ENCODE peak calls at places on chromosomes 4 and X, in six cellular contexts. Q, Z, S, G, R and V are unnamed samples. For H3K4me1 and H3K27me3, the result is how much of the 10 kb centered on the place peaks cover.

GRCh38 chrX:33339219-33339618 is 127.9 kb upstream of the DMD start:
- DNase-seq in Q (no peak), Z (peak), S (no peak), G (peak), R (no peak), V (peak)

GRCh38 chr4:165384608-165385007 is 5.8 kb downstream of the CPE start:
- DNase-seq in Q (no peak), Z (no peak), S (no peak), G (peak), R (no peak), V (peak)

GRCh38 chr4:120685756-120686278 is 236.7 kb downstream of the PRDM5 start:
- DNase-seq in Q (no peak), Z (no peak), S (no peak), G (peak), R (no peak), V (no peak)

GRCh38 chr4:136900706-136901105 is 631.6 kb downstream of the PCDH18 start:
- DNase-seq in Q (no peak), Z (no peak), S (no peak), G (peak), R (no peak), V (peak)

GRCh38 chrX:2903366-2903765 is 25.8 kb downstream of the ARSD start:
- DNase-seq in Q (no peak), Z (no peak), S (no peak), G (no peak), R (no peak), V (no peak)

GRCh38 chrX:110284159-110284558 is 33.7 kb downstream of the AMMECR1 start:
- DNase-seq in Q (no peak), Z (peak), S (no peak), G (peak), R (no peak), V (peak)

GRCh38 chr4:141759796-141760425 is 123.5 kb downstream of the IL15 start:
- DNase-seq in Q (no peak), Z (peak), S (no peak), G (peak), R (no peak), V (peak)

GRCh38 chrX:153900806-153901752 is 3.4 kb upstream of the AVPR2 start:
- DNase-seq in Q (no peak), Z (peak), S (peak), G (peak), R (peak), V (peak)

GRCh38 chr4:31071807-31072486 is 351.8 kb downstream of the PCDH7 start:
- DNase-seq in Q (no peak), Z (no peak), S (no peak), G (peak), R (no peak), V (peak)

GRCh38 chr4:85884251-85884650 is 409.3 kb downstream of the ARHGAP24 start:
- DNase-seq in Q (no peak), Z (no peak), S (no peak), G (no peak), R (no peak), V (no peak)

GRCh38 chrX:37986893-37987292 is 19.5 kb upstream of the SYTL5 start:
- DNase-seq in Q (no peak), Z (no peak), S (no peak), G (peak), R (no peak), V (no peak)

GRCh38 chr4:110091426-110091825 is 107.0 kb downstream of the ELOVL6 start:
- DNase-seq in Q (no peak), Z (peak), S (no peak), G (peak), R (no peak), V (peak)

GRCh38 chr4:110084154-110084553 is 114.3 kb downstream of the ELOVL6 start:
- DNase-seq in Q (no peak), Z (no peak), S (no peak), G (no peak), R (no peak), V (no peak)

GRCh38 chr4:110085131-110085530 is 113.3 kb downstream of the ELOVL6 start:
- DNase-seq in Q (no peak), Z (peak), S (no peak), G (peak), R (no peak), V (no peak)

GRCh38 chr4:110088670-110089069 is 109.7 kb downstream of the ELOVL6 start:
- DNase-seq in Q (no peak), Z (peak), S (no peak), G (peak), R (no peak), V (no peak)

GRCh38 chr4:110087116-110087708 is 111.2 kb downstream of the ELOVL6 start:
- DNase-seq in Q (no peak), Z (peak), S (no peak), G (peak), R (no peak), V (peak)
- H3K4me1 ChIP-seq in Q (under half), Z (half or more), S (under half), G (under half), R (under half), V (half or more)

GRCh38 chr4:7306021-7306420 is 113.7 kb downstream of the SORCS2 start:
- DNase-seq in Q (no peak), Z (no peak), S (no peak), G (no peak), R (no peak), V (no peak)

GRCh38 chr4:7306986-7307385 is 114.6 kb downstream of the SORCS2 start:
- DNase-seq in Q (no peak), Z (no peak), S (no peak), G (no peak), R (no peak), V (no peak)

GRCh38 chr4:7309176-7309575 is 116.8 kb downstream of the SORCS2 start:
- DNase-seq in Q (no peak), Z (no peak), S (no peak), G (no peak), R (no peak), V (no peak)

GRCh38 chr4:7306566-7306965 is 114.2 kb downstream of the SORCS2 start:
- DNase-seq in Q (no peak), Z (no peak), S (no peak), G (no peak), R (no peak), V (no peak)

DNA sequence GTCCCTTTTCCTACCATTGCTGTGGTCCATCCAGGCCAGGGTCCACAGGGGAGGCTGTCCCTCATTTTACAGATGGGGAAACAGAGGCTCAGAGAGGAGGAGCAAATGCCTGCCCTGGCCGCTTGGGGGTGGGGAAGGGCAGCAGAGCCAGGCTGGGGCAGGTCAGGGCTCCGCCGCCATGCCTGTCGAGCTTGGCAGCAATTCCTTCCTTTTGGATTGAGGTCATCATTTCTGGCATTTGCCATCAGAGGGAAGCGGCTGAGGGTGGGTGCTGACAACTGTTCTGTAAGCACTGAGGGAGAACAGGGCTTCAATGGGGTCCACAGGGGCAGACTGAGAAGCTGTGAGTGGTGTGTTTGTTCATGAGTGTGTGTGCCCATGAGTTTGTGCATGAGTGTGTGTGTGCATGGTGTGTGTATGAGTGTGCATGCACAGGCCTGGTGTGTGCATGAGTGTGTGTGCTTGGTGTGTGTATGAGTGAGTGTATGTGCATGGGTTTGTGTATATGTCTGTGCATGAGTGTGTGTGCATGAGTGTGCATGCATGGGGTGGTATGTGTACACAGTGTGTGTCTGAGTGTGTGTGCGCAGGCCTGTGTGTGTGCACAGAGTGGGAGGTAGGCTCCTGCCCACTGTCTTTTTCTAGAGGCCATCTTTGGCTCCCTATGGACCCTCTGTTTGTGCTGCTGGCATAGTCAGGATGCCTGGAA is 115.2 kb downstream of the SORCS2 start:
- DNase-seq in Q (no peak), Z (no peak), S (no peak), G (no peak), R (no peak), V (no peak)
- H3K27me3 ChIP-seq in Q (under half), Z (under half), S (under half), G (under half), R (under half), V (under half)

DNA sequence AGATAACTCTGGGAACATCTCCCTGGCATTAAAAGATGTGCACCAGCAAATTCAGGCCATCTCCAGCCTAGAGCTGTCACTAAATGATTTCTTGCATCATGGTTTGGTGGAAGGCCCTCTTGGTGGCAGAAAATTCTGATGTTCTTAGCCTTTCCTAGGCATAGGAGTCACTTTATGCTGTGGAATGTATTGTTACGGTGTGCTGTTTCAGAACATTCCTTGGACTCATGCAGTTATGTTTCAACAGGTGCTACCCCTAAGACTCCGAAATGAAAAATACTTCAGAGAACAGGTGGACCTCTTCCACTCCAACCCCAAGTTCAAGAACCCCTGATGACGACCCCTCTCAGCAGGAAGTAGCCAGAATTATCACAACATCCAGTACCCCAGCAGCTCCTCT is 20.3 kb upstream of the PAPSS1 start:
- DNase-seq in Q (no peak), Z (no peak), S (no peak), G (peak), R (no peak), V (peak)
- TF ChIP-seq CTCF in Q (no peak), Z (peak), S (no peak), G (peak), R (no peak), V (peak)

DNA sequence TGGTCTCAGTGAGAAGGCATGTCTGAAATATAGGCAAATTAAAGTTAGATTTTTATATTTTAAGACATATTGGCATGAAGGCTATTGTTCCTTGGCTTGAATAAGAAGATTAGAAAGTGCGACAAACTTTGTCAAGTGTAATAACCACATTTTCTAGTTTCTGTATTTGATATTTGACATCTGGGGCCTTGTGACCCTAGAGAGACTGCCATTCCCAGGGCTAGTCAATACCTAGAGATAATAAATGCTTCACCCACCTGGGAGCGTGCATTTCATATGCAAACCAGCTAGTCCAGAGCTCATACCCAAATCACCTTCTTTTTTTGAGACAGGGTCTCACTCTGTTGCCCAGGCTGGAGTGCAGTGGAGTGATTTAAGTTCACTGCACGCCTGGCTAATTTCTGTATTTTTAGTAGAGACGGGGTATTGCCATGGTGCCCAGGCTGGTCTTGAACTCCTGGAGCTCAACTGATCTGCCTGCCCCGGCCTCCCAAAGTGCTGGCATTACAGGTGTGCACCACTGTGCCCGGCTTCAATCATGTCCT is 62.6 kb downstream of the COQ2 start:
- DNase-seq in Q (no peak), Z (no peak), S (no peak), G (no peak), R (no peak), V (no peak)
- H3K4me1 ChIP-seq in Q (under half), Z (under half), S (under half), G (under half), R (under half), V (under half)

GRCh38 chrX:72069380-72070160 is 62.1 kb downstream of the RTL5 start:
- DNase-seq in Q (no peak), Z (no peak), S (no peak), G (no peak), R (no peak), V (no peak)
- H3K27me3 ChIP-seq in Q (under half), Z (under half), S (under half), G (under half), R (under half), V (under half)

GRCh38 chrX:150212672-150213480 is 150.2 kb upstream of the MAMLD1 start:
- DNase-seq in Q (no peak), Z (no peak), S (no peak), G (peak), R (no peak), V (no peak)
- TF ChIP-seq CTCF in Q (no peak), Z (no peak), S (no peak), G (no peak), R (no peak), V (no peak)

DNA sequence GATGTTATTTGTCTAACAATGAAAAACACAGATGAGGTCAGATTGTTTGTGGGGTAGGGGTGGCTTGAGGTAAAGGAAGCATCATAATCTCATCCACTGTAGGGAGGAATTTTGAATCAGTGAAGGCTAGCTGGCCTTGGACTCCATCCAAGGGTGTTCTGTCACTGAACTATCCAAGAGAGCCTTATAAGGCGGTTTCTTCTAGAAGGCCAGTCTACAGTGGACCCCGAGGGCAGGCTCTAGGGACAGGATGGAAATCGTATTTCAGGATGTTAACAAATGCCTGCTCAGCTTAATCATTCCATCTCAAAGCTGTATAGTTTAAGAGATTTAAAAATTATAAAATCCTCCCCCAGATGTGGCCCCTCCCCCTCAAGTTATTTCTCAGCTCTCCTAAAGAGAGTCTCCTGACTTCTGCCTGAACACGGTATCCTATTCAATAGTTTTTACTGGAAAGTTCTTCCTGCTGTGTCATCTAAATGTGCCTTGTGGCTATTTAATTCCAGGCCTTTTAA is 8.1 kb downstream of the IGFBP7 start:
- DNase-seq in Q (peak), Z (peak), S (peak), G (peak), R (peak), V (no peak)
- H3K4me1 ChIP-seq in Q (under half), Z (under half), S (under half), G (under half), R (under half), V (under half)